ENCODE peak calls at places on chromosomes 16 and 17, in four cellular contexts. One of them, this sample, is unnamed.

GRCh38 chr17:73291260-73291801 is 20.5 kb downstream of the CDC42EP4 start:
- DNase-seq in H1: no peak
- DNase-seq in neuronal stem cell: no peak
- DNase-seq in mesendoderm: no peak
- DNase-seq in this sample: peak; percentile 87

GRCh38 chr16:27179500-27180072 is 23.7 kb upstream of the KDM8 start:
- DNase-seq in mesendoderm: peak; percentile 83
- DNase-seq in H1: peak; percentile 96
- DNase-seq in neuronal stem cell: peak; percentile 61
- DNase-seq in this sample: peak; percentile 61

GRCh38 chr17:82603981-82604448 is 44.2 kb downstream of the WDR45B start:
- DNase-seq in mesendoderm: no peak
- DNase-seq in H1: no peak
- DNase-seq in neuronal stem cell: no peak
- DNase-seq in this sample: peak; percentile 45

GRCh38 chr16:47258874-47259461 is 115.2 kb upstream of the NETO2 start:
- DNase-seq in H1: no peak
- DNase-seq in mesendoderm: peak; percentile 50
- DNase-seq in neuronal stem cell: no peak
- DNase-seq in this sample: peak; percentile 31

GRCh38 chr16:17061326-17061725 is 409.4 kb downstream of the XYLT1 start:
- DNase-seq in mesendoderm: no peak
- DNase-seq in H1: no peak
- DNase-seq in neuronal stem cell: no peak
- DNase-seq in this sample: no peak

GRCh38 chr17:9052921-9053320 is 31.6 kb downstream of the NTN1 start:
- DNase-seq in H1: no peak
- DNase-seq in mesendoderm: no peak
- DNase-seq in neuronal stem cell: no peak
- DNase-seq in this sample: no peak

GRCh38 chr16:84314373-84314772 is 19.7 kb downstream of the WFDC1 start:
- DNase-seq in neuronal stem cell: no peak
- DNase-seq in H1: no peak
- DNase-seq in mesendoderm: no peak
- DNase-seq in this sample: no peak

GRCh38 chr17:15278381-15278780 is 13.3 kb upstream of the PMP22 start:
- DNase-seq in H1: no peak
- DNase-seq in neuronal stem cell: no peak
- DNase-seq in mesendoderm: peak; percentile 32
- DNase-seq in this sample: peak; percentile 43

GRCh38 chr17:72790194-72790593 is 302.3 kb downstream of the SLC39A11 start:
- DNase-seq in mesendoderm: no peak
- DNase-seq in H1: no peak
- DNase-seq in neuronal stem cell: no peak
- DNase-seq in this sample: no peak

GRCh38 chr17:81918762-81919545 is 978 bp upstream of the SIRT7 start:
- DNase-seq in mesendoderm: no peak
- DNase-seq in neuronal stem cell: no peak
- DNase-seq in H1: no peak
- DNase-seq in this sample: no peak

GRCh38 chr16:5619314-5619713 is 521.7 kb upstream of the EEF2KMT start:
- DNase-seq in H1: no peak
- DNase-seq in mesendoderm: peak; percentile 24
- DNase-seq in neuronal stem cell: no peak
- DNase-seq in this sample: no peak

GRCh38 chr16:79932564-79932963 is 332.0 kb upstream of the MAF start:
- DNase-seq in mesendoderm: no peak
- DNase-seq in neuronal stem cell: no peak
- DNase-seq in H1: no peak
- DNase-seq in this sample: no peak

GRCh38 chr16:8963010-8963824 is 489 bp downstream of the USP7 start:
- DNase-seq in neuronal stem cell: no peak
- DNase-seq in mesendoderm: no peak
- DNase-seq in H1: peak; percentile 50
- DNase-seq in this sample: peak; percentile 15

GRCh38 chr16:54334208-54334607 is 47.6 kb upstream of the IRX3 start:
- DNase-seq in H1: no peak
- DNase-seq in neuronal stem cell: no peak
- DNase-seq in mesendoderm: no peak
- DNase-seq in this sample: no peak

GRCh38 chr17:64984776-64985521 is 65.7 kb upstream of the LRRC37A3 start:
- DNase-seq in neuronal stem cell: no peak
- DNase-seq in mesendoderm: no peak
- DNase-seq in H1: peak; percentile 37
- DNase-seq in this sample: peak; percentile 79

DNA sequence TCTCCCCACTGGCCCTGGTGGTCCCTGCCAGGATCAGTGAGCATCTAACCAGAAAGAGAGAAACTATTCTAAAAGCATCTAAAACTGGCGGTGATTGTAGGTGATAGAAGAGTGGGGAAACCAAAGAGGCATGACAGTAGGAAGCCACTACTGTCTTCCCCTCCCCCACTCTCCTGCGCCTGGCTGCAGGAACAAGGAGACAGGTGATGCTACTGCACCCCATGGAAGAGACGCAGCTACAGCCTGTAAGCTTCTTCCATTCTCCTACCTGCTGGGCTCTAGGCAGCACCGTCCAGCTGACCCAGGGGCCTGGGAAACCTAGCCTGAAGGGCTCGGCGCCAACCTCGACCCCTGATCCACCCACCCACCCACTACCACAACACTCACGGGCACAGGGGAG is 32.4 kb upstream of the CSNK2A2 start:
- DNase-seq in mesendoderm: no peak
- DNase-seq in H1: no peak
- DNase-seq in neuronal stem cell: no peak
- DNase-seq in this sample: no peak
- H2BK15ac ChIP-seq in mesendoderm: no peak overlapping the region
- H2BK15ac ChIP-seq in H1: peak overlapping the region; percentile 32
- H2BK15ac ChIP-seq in neuronal stem cell: no peak overlapping the region
- H2BK15ac ChIP-seq in this sample: no peak overlapping the region

GRCh38 chr16:70381604-70382342 is 35.1 kb downstream of the DDX19A start:
- DNase-seq in mesendoderm: no peak
- DNase-seq in neuronal stem cell: no peak
- DNase-seq in H1: no peak
- DNase-seq in this sample: no peak
- H3K9ac ChIP-seq in mesendoderm: peak overlapping the region; percentile 78
- H3K9ac ChIP-seq in neuronal stem cell: peak overlapping the region; percentile 98
- H3K9ac ChIP-seq in H1: peak overlapping the region; percentile 55
- H3K9ac ChIP-seq in this sample: peak overlapping the region; percentile 32

DNA sequence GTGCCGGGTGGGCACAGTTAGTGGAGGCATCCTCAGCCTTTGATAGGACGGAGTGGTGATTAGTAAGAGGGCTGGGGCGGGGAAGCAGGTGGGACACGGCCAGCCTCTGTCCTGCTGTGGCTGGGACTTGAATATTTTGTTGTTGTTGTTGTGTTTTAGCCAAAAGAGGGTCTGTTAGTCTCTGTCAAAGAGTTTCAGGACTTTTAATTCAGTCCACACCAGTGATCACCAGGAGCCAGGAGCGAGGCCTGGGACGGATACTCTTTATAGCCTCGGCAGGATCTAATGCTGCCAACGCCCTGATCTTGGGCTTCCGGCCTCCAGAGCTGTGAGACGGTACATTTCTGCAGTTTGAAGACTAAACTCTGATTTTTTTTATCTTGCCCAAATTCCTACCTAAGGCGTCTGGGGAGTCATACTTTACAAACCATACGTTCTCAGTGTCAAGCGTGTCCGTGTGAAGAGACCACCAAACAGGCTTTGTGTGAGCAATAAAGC is 2.9 kb upstream of the RNF213 start:
- DNase-seq in H1: no peak
- DNase-seq in neuronal stem cell: no peak
- DNase-seq in mesendoderm: peak; percentile 47
- DNase-seq in this sample: no peak
- H3K4me3 ChIP-seq in H1: no peak overlapping the region
- H3K4me3 ChIP-seq in neuronal stem cell: no peak overlapping the region
- H3K4me3 ChIP-seq in mesendoderm: no peak overlapping the region
- H3K4me3 ChIP-seq in this sample: no peak overlapping the region

DNA sequence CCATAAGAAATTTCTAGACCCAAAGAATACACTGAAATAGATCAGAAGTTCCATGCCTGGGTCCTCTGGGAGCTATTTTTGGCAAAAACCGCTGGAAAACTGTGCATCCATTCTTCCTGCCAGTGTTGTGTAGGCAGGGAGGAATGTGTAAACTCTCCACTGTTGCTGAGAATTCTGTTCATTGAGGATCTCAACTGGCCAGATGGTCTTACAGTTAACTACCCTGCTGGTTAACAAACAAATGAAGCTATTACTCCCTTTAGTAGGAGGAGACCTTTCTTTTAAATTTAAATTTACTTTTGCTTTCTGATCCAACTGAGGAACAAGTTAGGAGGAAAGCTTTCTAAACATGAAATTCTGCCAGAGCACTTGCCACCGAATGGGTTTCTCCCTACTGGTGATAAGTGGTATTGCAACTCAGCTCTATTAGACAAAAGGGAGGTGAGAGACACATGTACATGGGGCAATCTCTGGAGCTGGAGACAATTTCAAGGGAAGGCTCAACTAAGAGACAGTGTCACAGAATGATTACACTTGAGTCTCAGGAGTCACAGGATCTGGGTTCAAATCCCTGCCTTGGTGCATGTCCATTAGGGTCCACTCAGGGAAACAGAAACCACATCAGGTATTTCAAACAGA is 37.6 kb downstream of the SOCS1 start:
- DNase-seq in H1: no peak
- DNase-seq in mesendoderm: peak; percentile 31
- DNase-seq in neuronal stem cell: no peak
- DNase-seq in this sample: no peak
- H2BK15ac ChIP-seq in H1: no peak overlapping the region
- H2BK15ac ChIP-seq in mesendoderm: no peak overlapping the region
- H2BK15ac ChIP-seq in neuronal stem cell: no peak overlapping the region
- H2BK15ac ChIP-seq in this sample: no peak overlapping the region

GRCh38 chr16:88634141-88634993 is 4.0 kb upstream of the IL17C start:
- DNase-seq in neuronal stem cell: peak; percentile 46
- DNase-seq in mesendoderm: peak; percentile 80
- DNase-seq in H1: peak; percentile 96
- DNase-seq in this sample: peak; percentile 85

GRCh38 chr16:88633684-88634140 is 4.7 kb upstream of the IL17C start:
- DNase-seq in mesendoderm: peak; percentile 86
- DNase-seq in neuronal stem cell: no peak
- DNase-seq in H1: peak; percentile 73
- DNase-seq in this sample: peak; percentile 57

GRCh38 chr16:88635671-88636070 is 2.7 kb upstream of the IL17C start:
- DNase-seq in neuronal stem cell: no peak
- DNase-seq in mesendoderm: no peak
- DNase-seq in H1: no peak
- DNase-seq in this sample: no peak

GRCh38 chr16:88636488-88637265 is 1.7 kb upstream of the IL17C start:
- DNase-seq in neuronal stem cell: no peak
- DNase-seq in mesendoderm: no peak
- DNase-seq in H1: no peak
- DNase-seq in this sample: no peak

GRCh38 chr16:88634994-88635670 is 3.2 kb upstream of the IL17C start:
- DNase-seq in neuronal stem cell: no peak
- DNase-seq in mesendoderm: peak; percentile 23
- DNase-seq in H1: no peak
- DNase-seq in this sample: peak; percentile 58
- H3K9ac ChIP-seq in neuronal stem cell: peak overlapping the region; percentile 84
- H3K9ac ChIP-seq in mesendoderm: peak overlapping the region; percentile 68
- H3K9ac ChIP-seq in H1: peak overlapping the region; percentile 9
- H3K9ac ChIP-seq in this sample: peak overlapping the region; percentile 48

GRCh38 chr16:68041783-68042182 is 18.7 kb downstream of the DUS2 start:
- DNase-seq in neuronal stem cell: no peak
- DNase-seq in mesendoderm: no peak
- DNase-seq in H1: no peak
- DNase-seq in this sample: no peak
- H3K4me3 ChIP-seq in neuronal stem cell: no peak overlapping the region
- H3K4me3 ChIP-seq in mesendoderm: no peak overlapping the region
- H3K4me3 ChIP-seq in H1: no peak overlapping the region
- H3K4me3 ChIP-seq in this sample: no peak overlapping the region

GRCh38 chr16:50169555-50170096 is 16.5 kb downstream of the TENT4B start:
- DNase-seq in neuronal stem cell: no peak
- DNase-seq in mesendoderm: peak; percentile 47
- DNase-seq in H1: no peak
- DNase-seq in this sample: peak; percentile 40
- H2BK15ac ChIP-seq in neuronal stem cell: no peak overlapping the region
- H2BK15ac ChIP-seq in mesendoderm: no peak overlapping the region
- H2BK15ac ChIP-seq in H1: no peak overlapping the region
- H2BK15ac ChIP-seq in this sample: no peak overlapping the region

GRCh38 chr17:71632328-71632727 is 488.5 kb upstream of the SOX9 start:
- DNase-seq in H1: no peak
- DNase-seq in mesendoderm: no peak
- DNase-seq in neuronal stem cell: no peak
- DNase-seq in this sample: peak; percentile 14

GRCh38 chr17:71625330-71625729 is 495.5 kb upstream of the SOX9 start:
- DNase-seq in H1: no peak
- DNase-seq in neuronal stem cell: no peak
- DNase-seq in mesendoderm: no peak
- DNase-seq in this sample: no peak

GRCh38 chr17:71631483-71631882 is 489.3 kb upstream of the SOX9 start:
- DNase-seq in neuronal stem cell: no peak
- DNase-seq in mesendoderm: no peak
- DNase-seq in H1: no peak
- DNase-seq in this sample: peak; percentile 40

GRCh38 chr17:71633391-71633849 is 487.4 kb upstream of the SOX9 start:
- DNase-seq in neuronal stem cell: no peak
- DNase-seq in H1: no peak
- DNase-seq in mesendoderm: no peak
- DNase-seq in this sample: peak; percentile 74

DNA sequence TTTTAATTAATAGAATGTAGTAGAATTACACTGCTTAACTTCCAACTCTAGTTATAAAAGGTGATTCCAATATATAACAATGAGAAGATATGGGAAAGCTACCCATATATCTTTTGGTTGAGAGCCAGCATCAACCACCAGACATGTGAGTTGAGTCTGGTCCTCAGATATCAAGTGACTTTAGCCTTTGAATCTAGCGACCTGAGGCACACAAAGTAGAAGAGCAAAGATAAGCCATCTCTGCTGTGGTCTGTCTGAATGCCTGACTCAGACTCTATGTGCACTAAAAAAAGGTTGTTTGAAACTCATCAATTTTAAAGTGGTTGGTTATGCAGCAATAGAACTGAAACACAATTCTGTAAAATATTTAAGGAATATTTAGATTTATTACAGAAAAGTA is 492.5 kb upstream of the SOX9 start:
- DNase-seq in mesendoderm: no peak
- DNase-seq in H1: no peak
- DNase-seq in neuronal stem cell: no peak
- DNase-seq in this sample: peak; percentile 24
- H3K9ac ChIP-seq in mesendoderm: no peak overlapping the region
- H3K9ac ChIP-seq in H1: no peak overlapping the region
- H3K9ac ChIP-seq in neuronal stem cell: no peak overlapping the region
- H3K9ac ChIP-seq in this sample: no peak overlapping the region